ENCODE peak calls at places on chromosomes 12 and 14, in seven cellular contexts. G is IMR-90, D is germinal center, P is H9, X is NCI-H1105, A is HT1080, T is OCI-M1. K is an unnamed sample.
A peak's percentile ranks its signal among the peaks of the same experiment; 100 is the strongest.

GRCh38 chr14:54693761-54694160 is 126.8 kb downstream of the SAMD4A start:
- DNase-seq in G (no peak), D (no peak), P (no peak), X (no peak), A (no peak), T (no peak), K (no peak)

GRCh38 chr14:90760591-90761316 is 55.5 kb downstream of the TTC7B start:
- DNase-seq in G (peak; percentile 33), D (peak; percentile 13), P (peak; percentile 39), X (peak; percentile 22), A (peak; percentile 45), T (peak; percentile 23), K (no peak)

GRCh38 chr14:102500190-102500661 is 9.3 kb downstream of the ANKRD9 start:
- DNase-seq in G (peak; percentile 65), D (no peak), P (peak; percentile 32), X (no peak), A (peak; percentile 52), T (no peak), K (no peak)

GRCh38 chr12:80936642-80937390 is 918 bp downstream of the LIN7A start:
- DNase-seq in G (peak; percentile 42), D (peak; percentile 3), P (peak; percentile 75), X (peak; percentile 70), A (peak; percentile 37), T (peak; percentile 41), K (peak; percentile 32)

GRCh38 chr12:1474059-1474537 is 120.3 kb downstream of the FBXL14 start:
- DNase-seq in G (peak; percentile 99), D (no peak), P (no peak), X (no peak), A (peak; percentile 100), T (no peak), K (no peak)

GRCh38 chr12:50788562-50788961 is 24.7 kb downstream of the ATF1 start:
- DNase-seq in G (peak; percentile 98), D (no peak), P (no peak), X (no peak), A (peak; percentile 73), T (no peak), K (no peak)

GRCh38 chr12:11653215-11653753 is 3.8 kb downstream of the ETV6 start:
- DNase-seq in G (peak; percentile 43), D (no peak), P (no peak), X (no peak), A (peak; percentile 19), T (peak; percentile 73), K (peak; percentile 52)

GRCh38 chr12:113582521-113583218 is 111.0 kb upstream of the LHX5 start:
- DNase-seq in G (no peak), D (no peak), P (no peak), X (peak; percentile 30), A (no peak), T (peak; percentile 95), K (no peak)

GRCh38 chr14:67620217-67620789 is 583 bp downstream of the ARG2 start:
- DNase-seq in G (peak; percentile 7), D (no peak), P (peak; percentile 58), X (peak; percentile 46), A (no peak), T (no peak), K (no peak)

GRCh38 chr12:104137175-104137901 is 672 bp downstream of the NFYB start:
- DNase-seq in G (peak; percentile 62), D (peak; percentile 55), P (peak; percentile 42), X (peak; percentile 31), A (peak; percentile 35), T (peak; percentile 64), K (peak; percentile 40)

GRCh38 chr12:32920506-32921085 is 24.0 kb upstream of the PKP2 start:
- DNase-seq in G (no peak), D (no peak), P (no peak), X (no peak), A (no peak), T (no peak), K (no peak)

GRCh38 chr12:132356686-132357622 is 27.6 kb upstream of the GALNT9 start:
- DNase-seq in G (peak; percentile 16), D (no peak), P (peak; percentile 80), X (no peak), A (peak; percentile 77), T (no peak), K (no peak)

GRCh38 chr12:77354766-77355362 is 289.5 kb upstream of the E2F7 start:
- DNase-seq in G (peak; percentile 4), D (no peak), P (no peak), X (no peak), A (peak; percentile 50), T (no peak), K (no peak)

GRCh38 chr14:74219277-74219676 is 20.0 kb upstream of the VSX2 start:
- DNase-seq in G (no peak), D (no peak), P (no peak), X (no peak), A (no peak), T (no peak), K (no peak)

GRCh38 chr12:88518863-88519403 is 61.3 kb downstream of the KITLG start:
- DNase-seq in G (no peak), D (no peak), P (no peak), X (no peak), A (no peak), T (no peak), K (no peak)

K was measured in GM10248.